ENCODE peak calls at places on chromosome 9, in ten cellular contexts. J is cardiac fibroblast; K is uterus; I is AG04450; T is neural progenitor cell; P is fibroblast of lung; A is A549; F is CD8-positive, alpha-beta T cell; M is ovary; O is fibroblast of pulmonary artery. S is an unnamed sample.
A peak's percentile ranks its signal among the peaks of the same experiment; 100 is the strongest.

GRCh38 chr9:99326112-99326916 is 104.2 kb downstream of the SEC61B start:
- DNase-seq in K (no peak), F (no peak), T (peak; percentile 51), J (peak; percentile 1), O (no peak), M (no peak), P (no peak), A (no peak), I (no peak), S (no peak)

GRCh38 chr9:29691758-29692407 is 2118.6 kb upstream of the C9orf72 start:
- DNase-seq in K (no peak), M (no peak), A (no peak), F (no peak), J (peak; percentile 69), I (no peak), T (peak; percentile 79), P (peak; percentile 25), O (peak; percentile 72), S (peak; percentile 21)

GRCh38 chr9:134860510-134860909 is 20.1 kb upstream of the FCN2 start:
- DNase-seq in I (no peak), P (peak; percentile 15), K (no peak), T (no peak), O (no peak), F (no peak), J (no peak), A (no peak), M (peak; percentile 63), S (no peak)

GRCh38 chr9:3893519-3893918 is 367.7 kb upstream of the RFX3 start:
- DNase-seq in P (no peak), T (no peak), K (no peak), A (no peak), F (no peak), O (no peak), J (no peak), M (no peak), I (no peak), S (no peak)

GRCh38 chr9:40913096-40913719 is 215.3 kb downstream of the FOXD4L6 start:
- DNase-seq in F (no peak), I (no peak), O (no peak), M (no peak), K (no peak), A (no peak), P (no peak), J (no peak), T (no peak), S (no peak)

GRCh38 chr9:128011071-128011817 is 30.5 kb upstream of the EEIG1 start:
- DNase-seq in J (no peak), P (no peak), O (no peak), I (no peak), M (no peak), T (no peak), A (no peak), F (no peak), K (no peak), S (peak; percentile 21)

GRCh38 chr9:33082135-33082534 is 5.7 kb upstream of the SMU1 start:
- DNase-seq in M (no peak), J (no peak), O (no peak), T (no peak), P (no peak), F (no peak), I (no peak), K (no peak), A (no peak), S (no peak)

GRCh38 chr9:128163523-128164331 is 3.7 kb downstream of the BBLN start:
- DNase-seq in P (peak; percentile 12), F (no peak), O (no peak), I (no peak), T (no peak), A (no peak), K (no peak), M (peak; percentile 25), J (no peak), S (no peak)

GRCh38 chr9:123753011-123753410 is 176.9 kb downstream of the DENND1A start:
- DNase-seq in M (no peak), P (no peak), O (no peak), J (no peak), K (no peak), T (no peak), I (no peak), A (no peak), F (no peak), S (no peak)

GRCh38 chr9:6788175-6789016 is 30.6 kb downstream of the KDM4C start:
- DNase-seq in A (peak; percentile 84), M (no peak), T (peak; percentile 40), J (peak; percentile 71), K (no peak), O (peak; percentile 57), F (no peak), P (peak; percentile 39), I (no peak), S (no peak)

GRCh38 chr9:19161257-19162025 is 34.1 kb upstream of the PLIN2 start:
- DNase-seq in K (peak; percentile 81), P (peak; percentile 98), I (peak; percentile 81), A (peak; percentile 69), O (peak; percentile 98), J (peak; percentile 98), M (no peak), F (peak; percentile 41), T (no peak), S (peak; percentile 60)

GRCh38 chr9:125435776-125436612 is 174.4 kb downstream of the GAPVD1 start:
- DNase-seq in O (no peak), J (no peak), M (no peak), A (no peak), I (no peak), P (no peak), F (no peak), T (no peak), K (no peak), S (no peak)

GRCh38 chr9:134399435-134400056 is 73.3 kb downstream of the RXRA start:
- DNase-seq in A (no peak), O (peak; percentile 62), K (no peak), I (no peak), P (peak; percentile 49), F (no peak), M (no peak), T (no peak), J (peak; percentile 74), S (peak; percentile 63)

GRCh38 chr9:73200694-73201432 is 49.2 kb downstream of the ANXA1 start:
- DNase-seq in I (no peak), O (peak; percentile 58), P (peak; percentile 51), K (no peak), T (peak; percentile 74), F (no peak), J (peak; percentile 62), M (no peak), A (no peak), S (peak; percentile 18)

GRCh38 chr9:117464941-117465616 is 50.2 kb upstream of the ASTN2 start:
- DNase-seq in K (no peak), F (no peak), O (no peak), P (no peak), M (no peak), J (no peak), T (no peak), I (no peak), A (no peak), S (no peak)

DNA sequence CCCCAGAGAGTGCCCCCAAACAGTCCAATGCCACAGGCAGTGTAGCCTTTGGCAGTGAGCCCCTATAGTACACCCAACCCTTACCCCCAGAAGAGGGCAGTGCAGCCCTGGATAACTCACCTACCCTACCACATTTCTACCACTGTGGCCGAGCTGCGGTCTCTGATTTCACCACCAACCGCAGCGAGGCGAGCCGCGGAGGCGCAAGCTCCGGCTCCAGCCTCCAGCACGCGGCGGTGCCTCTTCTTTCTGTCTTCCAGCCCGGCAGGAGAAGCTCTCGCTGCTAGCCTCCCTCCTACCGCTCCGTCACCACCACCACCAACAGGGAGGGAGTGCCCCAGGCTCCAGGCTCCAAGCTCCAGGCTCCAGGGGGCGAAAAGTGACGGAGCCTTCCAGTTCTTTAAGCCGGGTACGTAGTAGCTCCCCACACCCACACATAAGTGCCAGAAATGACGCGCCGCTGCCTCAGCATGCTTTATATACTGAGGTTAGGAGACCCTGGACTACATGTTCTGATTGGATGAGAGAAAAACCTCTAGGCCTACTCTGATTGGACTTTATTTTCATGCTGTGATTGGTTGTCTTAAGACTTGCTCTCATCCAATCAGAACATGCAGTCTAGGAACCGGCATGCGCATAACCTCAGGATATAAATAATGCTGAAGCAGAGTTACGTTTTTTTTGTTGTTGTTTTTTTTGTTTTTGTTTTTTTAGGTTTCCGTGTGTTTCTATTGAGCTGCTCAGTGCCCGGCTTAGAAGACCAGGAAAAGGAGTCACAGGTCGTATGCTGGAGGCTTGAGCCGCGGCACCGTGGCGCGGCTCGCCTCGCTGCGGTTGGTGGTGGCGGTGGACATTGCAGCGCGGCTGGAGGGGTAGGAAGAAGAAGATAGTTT is at the start of gene PCAT7:
- DNase-seq in O (peak; percentile 53), A (peak; percentile 64), K (no peak), P (peak; percentile 4), T (peak; percentile 93), J (peak; percentile 50), F (no peak), I (no peak), M (no peak), S (peak; percentile 30)
- TF ChIP-seq CTCF in O (peak; percentile 37), A (peak; percentile 86), K (peak; percentile 27), P (no peak), T (peak; percentile 73), J (peak; percentile 42), F (no peak), I (no peak), M (no peak), S (peak; percentile 21)

GRCh38 chr9:91117959-91118651 is 243.6 kb downstream of the AUH start:
- DNase-seq in A (no peak), P (peak; percentile 95), O (peak; percentile 72), K (peak; percentile 90), J (peak; percentile 77), F (no peak), T (peak; percentile 48), M (peak; percentile 87), I (no peak), S (no peak)
- H3K4me3 ChIP-seq in A (no peak overlapping the region), P (no peak overlapping the region), O (peak overlapping the region; percentile 10), K (peak overlapping the region; percentile 18), J (peak overlapping the region; percentile 16), F (no peak overlapping the region), T (no peak overlapping the region), M (peak overlapping the region; percentile 17), I (peak overlapping the region; percentile 15), S (no peak overlapping the region)

DNA sequence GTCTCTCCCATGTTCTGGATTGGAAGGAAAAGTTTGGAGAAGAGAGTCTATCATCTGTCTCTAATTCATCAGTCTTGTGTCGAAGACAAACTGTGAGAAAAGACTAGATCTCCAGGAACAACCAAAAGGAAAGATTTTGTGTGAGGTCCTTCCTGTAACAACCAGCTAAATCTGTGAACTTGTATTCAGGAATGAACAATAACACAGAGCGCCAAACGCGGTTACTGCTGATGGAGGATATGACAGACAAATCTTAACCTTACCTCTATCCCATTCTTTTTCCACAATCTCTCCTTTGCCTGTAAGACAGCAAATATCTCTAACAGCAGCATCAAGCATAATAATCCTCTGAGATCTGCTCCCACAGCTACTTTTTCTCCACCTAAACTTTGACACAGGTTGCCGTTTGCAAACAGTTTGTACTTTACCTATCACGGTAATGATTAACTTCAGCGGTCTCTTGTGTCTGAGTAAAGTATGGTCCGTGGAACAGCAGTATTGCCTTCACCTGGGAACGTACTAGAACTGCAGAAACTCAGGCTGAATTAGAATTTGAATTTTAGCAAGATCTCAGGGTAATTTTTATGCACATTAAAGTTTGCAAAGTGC is 387.6 kb downstream of the ELAVL2 start:
- DNase-seq in K (no peak), A (no peak), O (no peak), T (no peak), J (no peak), I (no peak), P (no peak), M (no peak), F (no peak), S (no peak)
- TF ChIP-seq CTCF in K (no peak), A (no peak), O (no peak), T (no peak), J (no peak), I (no peak), P (no peak), M (no peak), F (no peak), S (no peak)

GRCh38 chr9:96874947-96875459 is 20.7 kb upstream of the ZNF782 start:
- DNase-seq in K (no peak), J (peak; percentile 91), I (no peak), T (no peak), M (no peak), P (peak; percentile 32), O (peak; percentile 74), A (peak; percentile 35), F (peak; percentile 83), S (peak; percentile 70)
- H3K4me3 ChIP-seq in K (no peak overlapping the region), J (peak overlapping the region; percentile 69), I (peak overlapping the region; percentile 74), T (peak overlapping the region; percentile 52), M (no peak overlapping the region), P (no peak overlapping the region), O (peak overlapping the region; percentile 76), A (peak overlapping the region; percentile 61), F (peak overlapping the region; percentile 45), S (peak overlapping the region; percentile 78)